ENCODE peak calls at places on chromosome 22, in nine cellular contexts. One of them, this sample, is unnamed.

GRCh38 chr22:46813816-46814597 is 51.6 kb downstream of the TBC1D22A start:
- DNase-seq in HCT116: no peak
- DNase-seq in stomach: peak; percentile 54
- DNase-seq in HepG2: no peak
- DNase-seq in upper lobe of left lung: no peak
- DNase-seq in H1: no peak
- DNase-seq in prostate gland: no peak
- DNase-seq in sigmoid colon: no peak
- DNase-seq in breast epithelium: no peak
- DNase-seq in this sample: no peak

GRCh38 chr22:30562391-30562790 is 12.1 kb downstream of the GAL3ST1 start:
- DNase-seq in upper lobe of left lung: no peak
- DNase-seq in HepG2: no peak
- DNase-seq in H1: no peak
- DNase-seq in HCT116: peak; percentile 8
- DNase-seq in prostate gland: no peak
- DNase-seq in breast epithelium: no peak
- DNase-seq in stomach: no peak
- DNase-seq in sigmoid colon: no peak
- DNase-seq in this sample: no peak

GRCh38 chr22:46367707-46368191 is 32.2 kb downstream of the TRMU start:
- DNase-seq in HepG2: peak; percentile 44
- DNase-seq in prostate gland: peak; percentile 68
- DNase-seq in upper lobe of left lung: peak; percentile 93
- DNase-seq in stomach: peak; percentile 89
- DNase-seq in HCT116: peak; percentile 29
- DNase-seq in sigmoid colon: no peak
- DNase-seq in breast epithelium: no peak
- DNase-seq in H1: peak; percentile 61
- DNase-seq in this sample: peak; percentile 94

GRCh38 chr22:17820879-17821439 is 46.7 kb upstream of the BID start:
- DNase-seq in HCT116: no peak
- DNase-seq in upper lobe of left lung: no peak
- DNase-seq in stomach: no peak
- DNase-seq in prostate gland: no peak
- DNase-seq in sigmoid colon: no peak
- DNase-seq in breast epithelium: no peak
- DNase-seq in H1: no peak
- DNase-seq in HepG2: no peak
- DNase-seq in this sample: no peak

GRCh38 chr22:46865642-46866041 is 103.2 kb downstream of the TBC1D22A start:
- DNase-seq in prostate gland: no peak
- DNase-seq in stomach: no peak
- DNase-seq in breast epithelium: no peak
- DNase-seq in HCT116: no peak
- DNase-seq in H1: no peak
- DNase-seq in sigmoid colon: no peak
- DNase-seq in HepG2: no peak
- DNase-seq in upper lobe of left lung: no peak
- DNase-seq in this sample: no peak

GRCh38 chr22:47736166-47737034 is 974.0 kb downstream of the TBC1D22A start:
- DNase-seq in upper lobe of left lung: no peak
- DNase-seq in breast epithelium: no peak
- DNase-seq in H1: no peak
- DNase-seq in HCT116: no peak
- DNase-seq in stomach: no peak
- DNase-seq in prostate gland: peak; percentile 17
- DNase-seq in HepG2: no peak
- DNase-seq in sigmoid colon: no peak
- DNase-seq in this sample: no peak

GRCh38 chr22:24333301-24333700 is 62.7 kb downstream of the SPECC1L start:
- DNase-seq in breast epithelium: no peak
- DNase-seq in HCT116: peak; percentile 33
- DNase-seq in upper lobe of left lung: no peak
- DNase-seq in stomach: no peak
- DNase-seq in H1: no peak
- DNase-seq in prostate gland: no peak
- DNase-seq in sigmoid colon: no peak
- DNase-seq in HepG2: no peak
- DNase-seq in this sample: no peak

GRCh38 chr22:30265851-30266444 is 703 bp downstream of the OSM start:
- DNase-seq in stomach: peak; percentile 68
- DNase-seq in prostate gland: no peak
- DNase-seq in HCT116: no peak
- DNase-seq in H1: no peak
- DNase-seq in breast epithelium: no peak
- DNase-seq in sigmoid colon: peak; percentile 78
- DNase-seq in upper lobe of left lung: peak; percentile 92
- DNase-seq in HepG2: no peak
- DNase-seq in this sample: peak; percentile 81

GRCh38 chr22:46233231-46233630 is 16.9 kb downstream of the CDPF1 start:
- DNase-seq in H1: no peak
- DNase-seq in stomach: no peak
- DNase-seq in upper lobe of left lung: no peak
- DNase-seq in prostate gland: no peak
- DNase-seq in breast epithelium: no peak
- DNase-seq in HCT116: no peak
- DNase-seq in sigmoid colon: peak; percentile 76
- DNase-seq in HepG2: no peak
- DNase-seq in this sample: no peak

GRCh38 chr22:45212992-45213751 is 27.5 kb downstream of the KIAA0930 start:
- DNase-seq in prostate gland: no peak
- DNase-seq in sigmoid colon: peak; percentile 83
- DNase-seq in breast epithelium: no peak
- DNase-seq in HCT116: no peak
- DNase-seq in HepG2: no peak
- DNase-seq in H1: no peak
- DNase-seq in stomach: no peak
- DNase-seq in upper lobe of left lung: peak; percentile 59
- DNase-seq in this sample: no peak

GRCh38 chr22:23179381-23180294 is 671 bp upstream of the BCR start:
- DNase-seq in HCT116: no peak
- DNase-seq in H1: no peak
- DNase-seq in breast epithelium: no peak
- DNase-seq in prostate gland: no peak
- DNase-seq in sigmoid colon: peak; percentile 78
- DNase-seq in HepG2: no peak
- DNase-seq in upper lobe of left lung: peak; percentile 68
- DNase-seq in stomach: peak; percentile 44
- DNase-seq in this sample: no peak

GRCh38 chr22:23180893-23181762 is 819 bp downstream of the BCR start:
- DNase-seq in HCT116: no peak
- DNase-seq in stomach: no peak
- DNase-seq in upper lobe of left lung: peak; percentile 88
- DNase-seq in H1: no peak
- DNase-seq in breast epithelium: no peak
- DNase-seq in sigmoid colon: no peak
- DNase-seq in prostate gland: no peak
- DNase-seq in HepG2: no peak
- DNase-seq in this sample: no peak

GRCh38 chr22:23178512-23179254 is 1.6 kb upstream of the BCR start:
- DNase-seq in HCT116: peak; percentile 27
- DNase-seq in upper lobe of left lung: peak; percentile 92
- DNase-seq in breast epithelium: peak; percentile 69
- DNase-seq in HepG2: no peak
- DNase-seq in prostate gland: peak; percentile 47
- DNase-seq in H1: peak; percentile 39
- DNase-seq in sigmoid colon: peak; percentile 83
- DNase-seq in stomach: peak; percentile 75
- DNase-seq in this sample: peak; percentile 64

GRCh38 chr22:23181763-23182288 is 1.5 kb downstream of the BCR start:
- DNase-seq in HCT116: no peak
- DNase-seq in upper lobe of left lung: no peak
- DNase-seq in breast epithelium: no peak
- DNase-seq in prostate gland: no peak
- DNase-seq in HepG2: no peak
- DNase-seq in sigmoid colon: no peak
- DNase-seq in H1: no peak
- DNase-seq in stomach: no peak
- DNase-seq in this sample: no peak

GRCh38 chr22:23180301-23180892 is at the start of gene BCR:
- DNase-seq in H1: no peak
- DNase-seq in upper lobe of left lung: peak; percentile 95
- DNase-seq in prostate gland: peak; percentile 58
- DNase-seq in stomach: peak; percentile 83
- DNase-seq in sigmoid colon: peak; percentile 89
- DNase-seq in breast epithelium: no peak
- DNase-seq in HepG2: no peak
- DNase-seq in HCT116: peak; percentile 34
- DNase-seq in this sample: peak; percentile 67
- TF ChIP-seq POLR2A in H1: no peak
- TF ChIP-seq POLR2A in upper lobe of left lung: no peak
- TF ChIP-seq POLR2A in prostate gland: peak; percentile 71
- TF ChIP-seq POLR2A in stomach: no peak
- TF ChIP-seq POLR2A in sigmoid colon: no peak
- TF ChIP-seq POLR2A in breast epithelium: no peak
- TF ChIP-seq POLR2A in HepG2: no peak
- TF ChIP-seq POLR2A in HCT116: peak; percentile 33
- TF ChIP-seq POLR2A in this sample: no peak

GRCh38 chr22:27198518-27199035 is 541.2 kb downstream of the MIAT start:
- DNase-seq in stomach: no peak
- DNase-seq in sigmoid colon: no peak
- DNase-seq in breast epithelium: no peak
- DNase-seq in prostate gland: no peak
- DNase-seq in upper lobe of left lung: no peak
- DNase-seq in HepG2: no peak
- DNase-seq in HCT116: no peak
- DNase-seq in H1: no peak
- DNase-seq in this sample: no peak

GRCh38 chr22:27197618-27198017 is 540.2 kb downstream of the MIAT start:
- DNase-seq in stomach: no peak
- DNase-seq in HCT116: no peak
- DNase-seq in prostate gland: no peak
- DNase-seq in HepG2: no peak
- DNase-seq in H1: no peak
- DNase-seq in breast epithelium: no peak
- DNase-seq in sigmoid colon: no peak
- DNase-seq in upper lobe of left lung: no peak
- DNase-seq in this sample: no peak

GRCh38 chr22:27195516-27195915 is 538.1 kb downstream of the MIAT start:
- DNase-seq in breast epithelium: no peak
- DNase-seq in prostate gland: no peak
- DNase-seq in HepG2: no peak
- DNase-seq in H1: no peak
- DNase-seq in stomach: no peak
- DNase-seq in upper lobe of left lung: no peak
- DNase-seq in sigmoid colon: no peak
- DNase-seq in HCT116: no peak
- DNase-seq in this sample: no peak

GRCh38 chr22:27196483-27196882 is 539.1 kb downstream of the MIAT start:
- DNase-seq in HepG2: no peak
- DNase-seq in sigmoid colon: no peak
- DNase-seq in stomach: no peak
- DNase-seq in upper lobe of left lung: no peak
- DNase-seq in H1: no peak
- DNase-seq in HCT116: no peak
- DNase-seq in prostate gland: no peak
- DNase-seq in breast epithelium: no peak
- DNase-seq in this sample: no peak

DNA sequence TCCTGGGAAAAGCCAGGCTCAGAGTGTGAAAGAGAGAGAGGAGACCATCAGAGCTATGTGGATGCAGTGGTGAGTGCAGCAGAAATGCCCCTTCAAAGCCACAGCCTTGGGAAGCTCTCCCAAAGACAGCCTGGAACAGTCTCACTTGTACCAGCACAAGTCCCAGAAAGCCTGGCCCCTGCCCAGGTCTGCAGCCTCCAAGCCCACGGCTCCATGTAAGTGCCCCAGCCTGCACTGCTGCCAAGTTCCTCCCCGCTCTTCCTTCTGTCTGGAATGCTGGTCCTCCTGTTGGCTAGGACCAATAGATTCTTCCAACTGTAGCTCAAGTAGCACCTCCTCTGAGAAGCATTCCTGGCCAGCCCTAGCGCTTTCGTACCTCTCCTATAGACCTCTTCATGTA is 539.7 kb downstream of the MIAT start:
- DNase-seq in HCT116: no peak
- DNase-seq in sigmoid colon: no peak
- DNase-seq in breast epithelium: no peak
- DNase-seq in prostate gland: no peak
- DNase-seq in H1: no peak
- DNase-seq in stomach: no peak
- DNase-seq in HepG2: no peak
- DNase-seq in upper lobe of left lung: no peak
- DNase-seq in this sample: no peak
- TF ChIP-seq POLR2AphosphoS5 in HCT116: no peak
- TF ChIP-seq POLR2AphosphoS5 in sigmoid colon: no peak
- TF ChIP-seq POLR2AphosphoS5 in breast epithelium: no peak
- TF ChIP-seq POLR2AphosphoS5 in prostate gland: no peak
- TF ChIP-seq POLR2AphosphoS5 in H1: no peak
- TF ChIP-seq POLR2AphosphoS5 in stomach: no peak
- TF ChIP-seq POLR2AphosphoS5 in HepG2: no peak
- TF ChIP-seq POLR2AphosphoS5 in upper lobe of left lung: no peak
- TF ChIP-seq POLR2AphosphoS5 in this sample: no peak

GRCh38 chr22:28442264-28442950 is 237.2 kb downstream of the TTC28 start:
- DNase-seq in HCT116: peak; percentile 6
- DNase-seq in sigmoid colon: peak; percentile 85
- DNase-seq in prostate gland: peak; percentile 58
- DNase-seq in breast epithelium: peak; percentile 59
- DNase-seq in upper lobe of left lung: peak; percentile 95
- DNase-seq in HepG2: peak; percentile 74
- DNase-seq in stomach: peak; percentile 85
- DNase-seq in H1: peak; percentile 69
- DNase-seq in this sample: peak; percentile 64

GRCh38 chr22:28440517-28441366 is 238.9 kb downstream of the TTC28 start:
- DNase-seq in prostate gland: no peak
- DNase-seq in stomach: no peak
- DNase-seq in upper lobe of left lung: no peak
- DNase-seq in breast epithelium: no peak
- DNase-seq in HepG2: no peak
- DNase-seq in HCT116: no peak
- DNase-seq in H1: no peak
- DNase-seq in sigmoid colon: no peak
- DNase-seq in this sample: no peak

GRCh38 chr22:28444659-28445058 is 235.0 kb downstream of the TTC28 start:
- DNase-seq in sigmoid colon: no peak
- DNase-seq in prostate gland: no peak
- DNase-seq in H1: no peak
- DNase-seq in breast epithelium: no peak
- DNase-seq in stomach: no peak
- DNase-seq in HepG2: no peak
- DNase-seq in HCT116: no peak
- DNase-seq in upper lobe of left lung: no peak
- DNase-seq in this sample: no peak

GRCh38 chr22:28441720-28442263 is 237.8 kb downstream of the TTC28 start:
- DNase-seq in sigmoid colon: no peak
- DNase-seq in prostate gland: peak; percentile 23
- DNase-seq in HCT116: no peak
- DNase-seq in breast epithelium: no peak
- DNase-seq in HepG2: peak; percentile 73
- DNase-seq in upper lobe of left lung: no peak
- DNase-seq in stomach: no peak
- DNase-seq in H1: no peak
- DNase-seq in this sample: no peak

GRCh38 chr22:28442951-28443876 is 236.4 kb downstream of the TTC28 start:
- DNase-seq in prostate gland: peak; percentile 68
- DNase-seq in upper lobe of left lung: peak; percentile 56
- DNase-seq in breast epithelium: no peak
- DNase-seq in sigmoid colon: peak; percentile 84
- DNase-seq in stomach: peak; percentile 62
- DNase-seq in HCT116: no peak
- DNase-seq in H1: peak; percentile 41
- DNase-seq in HepG2: peak; percentile 20
- DNase-seq in this sample: no peak
- TF ChIP-seq POLR2A in prostate gland: no peak
- TF ChIP-seq POLR2A in upper lobe of left lung: no peak
- TF ChIP-seq POLR2A in breast epithelium: no peak
- TF ChIP-seq POLR2A in sigmoid colon: no peak
- TF ChIP-seq POLR2A in stomach: no peak
- TF ChIP-seq POLR2A in HCT116: no peak
- TF ChIP-seq POLR2A in H1: no peak
- TF ChIP-seq POLR2A in HepG2: peak; percentile 8
- TF ChIP-seq POLR2A in this sample: no peak

GRCh38 chr22:22061085-22062077 is 78.8 kb upstream of the TOP3B start:
- DNase-seq in HCT116: peak; percentile 8
- DNase-seq in H1: no peak
- DNase-seq in sigmoid colon: peak; percentile 78
- DNase-seq in upper lobe of left lung: no peak
- DNase-seq in stomach: no peak
- DNase-seq in prostate gland: no peak
- DNase-seq in HepG2: peak; percentile 83
- DNase-seq in breast epithelium: no peak
- DNase-seq in this sample: no peak
- TF ChIP-seq POLR2AphosphoS5 in HCT116: no peak
- TF ChIP-seq POLR2AphosphoS5 in H1: no peak
- TF ChIP-seq POLR2AphosphoS5 in sigmoid colon: peak; percentile 29
- TF ChIP-seq POLR2AphosphoS5 in upper lobe of left lung: no peak
- TF ChIP-seq POLR2AphosphoS5 in stomach: no peak
- TF ChIP-seq POLR2AphosphoS5 in prostate gland: peak; percentile 30
- TF ChIP-seq POLR2AphosphoS5 in HepG2: no peak
- TF ChIP-seq POLR2AphosphoS5 in breast epithelium: no peak
- TF ChIP-seq POLR2AphosphoS5 in this sample: no peak